ENCODE peak calls at places on chromosomes 2 and 18, in ten cellular contexts. One of them, this sample, is unnamed.

GRCh38 chr2:9613291-9613690 is 17.5 kb downstream of the YWHAQ start:
- DNase-seq in HuH-7: no peak
- DNase-seq in H54: no peak
- DNase-seq in kidney tubule cell: peak
- DNase-seq in NCI-H446: no peak
- DNase-seq in stimulated activated CD4-positive, alpha-beta T cell treated with anti-CD3 and anti-CD28 coated beads, TNF-alpha, amount 100 ng/mL, for 24 hours: no peak
- DNase-seq in pulmonary artery endothelial cell: no peak
- DNase-seq in activated CD4-positive, alpha-beta T cell treated with anti-CD3 and anti-CD28 coated beads, Interleukin-2, amount 10 ng/mL, durations not matched to agents 7 days and 5 days: no peak
- DNase-seq in activated T-helper 1 cell treated with anti-CD3 and anti-CD28 coated beads, Interleukin-12 subunit alpha, Interleukin-12 subunit beta, Interleukin-2, Interleukin-4 antibody, amounts not matched to agents 30 ng/mL and 10 ng/mL and 1 ng/mL, durations not matched to agents 14 hours and 24 hours and 36 hours: no peak
- DNase-seq in hippocampal formation: no peak
- DNase-seq in this sample: no peak

GRCh38 chr2:29615841-29616240 is 305.5 kb downstream of the ALK start:
- DNase-seq in HuH-7: no peak
- DNase-seq in H54: no peak
- DNase-seq in kidney tubule cell: no peak
- DNase-seq in NCI-H446: no peak
- DNase-seq in stimulated activated CD4-positive, alpha-beta T cell treated with anti-CD3 and anti-CD28 coated beads, TNF-alpha, amount 100 ng/mL, for 24 hours: no peak
- DNase-seq in pulmonary artery endothelial cell: no peak
- DNase-seq in activated CD4-positive, alpha-beta T cell treated with anti-CD3 and anti-CD28 coated beads, Interleukin-2, amount 10 ng/mL, durations not matched to agents 7 days and 5 days: no peak
- DNase-seq in activated T-helper 1 cell treated with anti-CD3 and anti-CD28 coated beads, Interleukin-12 subunit alpha, Interleukin-12 subunit beta, Interleukin-2, Interleukin-4 antibody, amounts not matched to agents 30 ng/mL and 10 ng/mL and 1 ng/mL, durations not matched to agents 14 hours and 24 hours and 36 hours: no peak
- DNase-seq in hippocampal formation: no peak
- DNase-seq in this sample: no peak

GRCh38 chr2:170846318-170846717 is 29.6 kb downstream of the GAD1 start:
- DNase-seq in HuH-7: no peak
- DNase-seq in H54: no peak
- DNase-seq in kidney tubule cell: no peak
- DNase-seq in NCI-H446: peak
- DNase-seq in stimulated activated CD4-positive, alpha-beta T cell treated with anti-CD3 and anti-CD28 coated beads, TNF-alpha, amount 100 ng/mL, for 24 hours: no peak
- DNase-seq in pulmonary artery endothelial cell: no peak
- DNase-seq in activated CD4-positive, alpha-beta T cell treated with anti-CD3 and anti-CD28 coated beads, Interleukin-2, amount 10 ng/mL, durations not matched to agents 7 days and 5 days: no peak
- DNase-seq in activated T-helper 1 cell treated with anti-CD3 and anti-CD28 coated beads, Interleukin-12 subunit alpha, Interleukin-12 subunit beta, Interleukin-2, Interleukin-4 antibody, amounts not matched to agents 30 ng/mL and 10 ng/mL and 1 ng/mL, durations not matched to agents 14 hours and 24 hours and 36 hours: no peak
- DNase-seq in hippocampal formation: no peak
- DNase-seq in this sample: no peak

GRCh38 chr2:96143848-96144480 is 1.3 kb downstream of the DUSP2 start:
- DNase-seq in HuH-7: peak
- DNase-seq in H54: no peak
- DNase-seq in kidney tubule cell: no peak
- DNase-seq in NCI-H446: peak
- DNase-seq in stimulated activated CD4-positive, alpha-beta T cell treated with anti-CD3 and anti-CD28 coated beads, TNF-alpha, amount 100 ng/mL, for 24 hours: no peak
- DNase-seq in pulmonary artery endothelial cell: no peak
- DNase-seq in activated CD4-positive, alpha-beta T cell treated with anti-CD3 and anti-CD28 coated beads, Interleukin-2, amount 10 ng/mL, durations not matched to agents 7 days and 5 days: peak
- DNase-seq in activated T-helper 1 cell treated with anti-CD3 and anti-CD28 coated beads, Interleukin-12 subunit alpha, Interleukin-12 subunit beta, Interleukin-2, Interleukin-4 antibody, amounts not matched to agents 30 ng/mL and 10 ng/mL and 1 ng/mL, durations not matched to agents 14 hours and 24 hours and 36 hours: no peak
- DNase-seq in hippocampal formation: no peak
- DNase-seq in this sample: peak

GRCh38 chr2:160747771-160748170 is 254.2 kb upstream of the RBMS1 start:
- DNase-seq in HuH-7: no peak
- DNase-seq in H54: no peak
- DNase-seq in kidney tubule cell: peak
- DNase-seq in NCI-H446: peak
- DNase-seq in stimulated activated CD4-positive, alpha-beta T cell treated with anti-CD3 and anti-CD28 coated beads, TNF-alpha, amount 100 ng/mL, for 24 hours: no peak
- DNase-seq in pulmonary artery endothelial cell: no peak
- DNase-seq in activated CD4-positive, alpha-beta T cell treated with anti-CD3 and anti-CD28 coated beads, Interleukin-2, amount 10 ng/mL, durations not matched to agents 7 days and 5 days: no peak
- DNase-seq in activated T-helper 1 cell treated with anti-CD3 and anti-CD28 coated beads, Interleukin-12 subunit alpha, Interleukin-12 subunit beta, Interleukin-2, Interleukin-4 antibody, amounts not matched to agents 30 ng/mL and 10 ng/mL and 1 ng/mL, durations not matched to agents 14 hours and 24 hours and 36 hours: no peak
- DNase-seq in hippocampal formation: no peak
- DNase-seq in this sample: no peak

GRCh38 chr2:226799211-226799975 is at the start of gene IRS1:
- DNase-seq in HuH-7: peak
- DNase-seq in H54: peak
- DNase-seq in kidney tubule cell: peak
- DNase-seq in NCI-H446: peak
- DNase-seq in stimulated activated CD4-positive, alpha-beta T cell treated with anti-CD3 and anti-CD28 coated beads, TNF-alpha, amount 100 ng/mL, for 24 hours: peak
- DNase-seq in pulmonary artery endothelial cell: no peak
- DNase-seq in activated CD4-positive, alpha-beta T cell treated with anti-CD3 and anti-CD28 coated beads, Interleukin-2, amount 10 ng/mL, durations not matched to agents 7 days and 5 days: peak
- DNase-seq in activated T-helper 1 cell treated with anti-CD3 and anti-CD28 coated beads, Interleukin-12 subunit alpha, Interleukin-12 subunit beta, Interleukin-2, Interleukin-4 antibody, amounts not matched to agents 30 ng/mL and 10 ng/mL and 1 ng/mL, durations not matched to agents 14 hours and 24 hours and 36 hours: peak
- DNase-seq in hippocampal formation: peak
- DNase-seq in this sample: peak

GRCh38 chr2:64623232-64623879 is 30.4 kb downstream of the SERTAD2 start:
- DNase-seq in HuH-7: no peak
- DNase-seq in H54: no peak
- DNase-seq in kidney tubule cell: no peak
- DNase-seq in NCI-H446: no peak
- DNase-seq in stimulated activated CD4-positive, alpha-beta T cell treated with anti-CD3 and anti-CD28 coated beads, TNF-alpha, amount 100 ng/mL, for 24 hours: no peak
- DNase-seq in pulmonary artery endothelial cell: no peak
- DNase-seq in activated CD4-positive, alpha-beta T cell treated with anti-CD3 and anti-CD28 coated beads, Interleukin-2, amount 10 ng/mL, durations not matched to agents 7 days and 5 days: no peak
- DNase-seq in activated T-helper 1 cell treated with anti-CD3 and anti-CD28 coated beads, Interleukin-12 subunit alpha, Interleukin-12 subunit beta, Interleukin-2, Interleukin-4 antibody, amounts not matched to agents 30 ng/mL and 10 ng/mL and 1 ng/mL, durations not matched to agents 14 hours and 24 hours and 36 hours: no peak
- DNase-seq in hippocampal formation: no peak
- DNase-seq in this sample: no peak

GRCh38 chr2:240952496-240953246 is 45.7 kb upstream of the SNED1 start:
- DNase-seq in HuH-7: no peak
- DNase-seq in H54: no peak
- DNase-seq in kidney tubule cell: no peak
- DNase-seq in NCI-H446: no peak
- DNase-seq in stimulated activated CD4-positive, alpha-beta T cell treated with anti-CD3 and anti-CD28 coated beads, TNF-alpha, amount 100 ng/mL, for 24 hours: no peak
- DNase-seq in pulmonary artery endothelial cell: no peak
- DNase-seq in activated CD4-positive, alpha-beta T cell treated with anti-CD3 and anti-CD28 coated beads, Interleukin-2, amount 10 ng/mL, durations not matched to agents 7 days and 5 days: no peak
- DNase-seq in activated T-helper 1 cell treated with anti-CD3 and anti-CD28 coated beads, Interleukin-12 subunit alpha, Interleukin-12 subunit beta, Interleukin-2, Interleukin-4 antibody, amounts not matched to agents 30 ng/mL and 10 ng/mL and 1 ng/mL, durations not matched to agents 14 hours and 24 hours and 36 hours: no peak
- DNase-seq in hippocampal formation: no peak
- DNase-seq in this sample: peak

GRCh38 chr2:160389875-160390274 is 103.7 kb downstream of the RBMS1 start:
- DNase-seq in HuH-7: no peak
- DNase-seq in H54: no peak
- DNase-seq in kidney tubule cell: no peak
- DNase-seq in NCI-H446: no peak
- DNase-seq in stimulated activated CD4-positive, alpha-beta T cell treated with anti-CD3 and anti-CD28 coated beads, TNF-alpha, amount 100 ng/mL, for 24 hours: no peak
- DNase-seq in pulmonary artery endothelial cell: no peak
- DNase-seq in activated CD4-positive, alpha-beta T cell treated with anti-CD3 and anti-CD28 coated beads, Interleukin-2, amount 10 ng/mL, durations not matched to agents 7 days and 5 days: no peak
- DNase-seq in activated T-helper 1 cell treated with anti-CD3 and anti-CD28 coated beads, Interleukin-12 subunit alpha, Interleukin-12 subunit beta, Interleukin-2, Interleukin-4 antibody, amounts not matched to agents 30 ng/mL and 10 ng/mL and 1 ng/mL, durations not matched to agents 14 hours and 24 hours and 36 hours: no peak
- DNase-seq in hippocampal formation: no peak
- DNase-seq in this sample: no peak

GRCh38 chr18:23844991-23845680 is 155.9 kb downstream of the LAMA3 start:
- DNase-seq in HuH-7: peak
- DNase-seq in H54: peak
- DNase-seq in kidney tubule cell: peak
- DNase-seq in NCI-H446: no peak
- DNase-seq in stimulated activated CD4-positive, alpha-beta T cell treated with anti-CD3 and anti-CD28 coated beads, TNF-alpha, amount 100 ng/mL, for 24 hours: no peak
- DNase-seq in pulmonary artery endothelial cell: no peak
- DNase-seq in activated CD4-positive, alpha-beta T cell treated with anti-CD3 and anti-CD28 coated beads, Interleukin-2, amount 10 ng/mL, durations not matched to agents 7 days and 5 days: no peak
- DNase-seq in activated T-helper 1 cell treated with anti-CD3 and anti-CD28 coated beads, Interleukin-12 subunit alpha, Interleukin-12 subunit beta, Interleukin-2, Interleukin-4 antibody, amounts not matched to agents 30 ng/mL and 10 ng/mL and 1 ng/mL, durations not matched to agents 14 hours and 24 hours and 36 hours: no peak
- DNase-seq in hippocampal formation: no peak
- DNase-seq in this sample: peak

GRCh38 chr2:142745691-142746090 is 131.8 kb upstream of the KYNU start:
- DNase-seq in HuH-7: no peak
- DNase-seq in H54: no peak
- DNase-seq in kidney tubule cell: peak
- DNase-seq in NCI-H446: no peak
- DNase-seq in stimulated activated CD4-positive, alpha-beta T cell treated with anti-CD3 and anti-CD28 coated beads, TNF-alpha, amount 100 ng/mL, for 24 hours: no peak
- DNase-seq in pulmonary artery endothelial cell: no peak
- DNase-seq in activated CD4-positive, alpha-beta T cell treated with anti-CD3 and anti-CD28 coated beads, Interleukin-2, amount 10 ng/mL, durations not matched to agents 7 days and 5 days: no peak
- DNase-seq in activated T-helper 1 cell treated with anti-CD3 and anti-CD28 coated beads, Interleukin-12 subunit alpha, Interleukin-12 subunit beta, Interleukin-2, Interleukin-4 antibody, amounts not matched to agents 30 ng/mL and 10 ng/mL and 1 ng/mL, durations not matched to agents 14 hours and 24 hours and 36 hours: no peak
- DNase-seq in hippocampal formation: no peak
- DNase-seq in this sample: no peak

GRCh38 chr2:3535794-3536681 is 16.7 kb upstream of the ADI1 start:
- DNase-seq in HuH-7: no peak
- DNase-seq in H54: peak
- DNase-seq in kidney tubule cell: peak
- DNase-seq in NCI-H446: no peak
- DNase-seq in stimulated activated CD4-positive, alpha-beta T cell treated with anti-CD3 and anti-CD28 coated beads, TNF-alpha, amount 100 ng/mL, for 24 hours: no peak
- DNase-seq in pulmonary artery endothelial cell: peak
- DNase-seq in activated CD4-positive, alpha-beta T cell treated with anti-CD3 and anti-CD28 coated beads, Interleukin-2, amount 10 ng/mL, durations not matched to agents 7 days and 5 days: no peak
- DNase-seq in activated T-helper 1 cell treated with anti-CD3 and anti-CD28 coated beads, Interleukin-12 subunit alpha, Interleukin-12 subunit beta, Interleukin-2, Interleukin-4 antibody, amounts not matched to agents 30 ng/mL and 10 ng/mL and 1 ng/mL, durations not matched to agents 14 hours and 24 hours and 36 hours: no peak
- DNase-seq in hippocampal formation: no peak
- DNase-seq in this sample: peak

GRCh38 chr2:203671876-203672275 is 34.6 kb upstream of the CD28 start:
- DNase-seq in HuH-7: no peak
- DNase-seq in H54: no peak
- DNase-seq in kidney tubule cell: no peak
- DNase-seq in NCI-H446: no peak
- DNase-seq in stimulated activated CD4-positive, alpha-beta T cell treated with anti-CD3 and anti-CD28 coated beads, TNF-alpha, amount 100 ng/mL, for 24 hours: no peak
- DNase-seq in pulmonary artery endothelial cell: no peak
- DNase-seq in activated CD4-positive, alpha-beta T cell treated with anti-CD3 and anti-CD28 coated beads, Interleukin-2, amount 10 ng/mL, durations not matched to agents 7 days and 5 days: no peak
- DNase-seq in activated T-helper 1 cell treated with anti-CD3 and anti-CD28 coated beads, Interleukin-12 subunit alpha, Interleukin-12 subunit beta, Interleukin-2, Interleukin-4 antibody, amounts not matched to agents 30 ng/mL and 10 ng/mL and 1 ng/mL, durations not matched to agents 14 hours and 24 hours and 36 hours: no peak
- DNase-seq in hippocampal formation: no peak
- DNase-seq in this sample: no peak

GRCh38 chr2:33785201-33786106 is 186.4 kb upstream of the FAM98A start:
- DNase-seq in HuH-7: no peak
- DNase-seq in H54: no peak
- DNase-seq in kidney tubule cell: no peak
- DNase-seq in NCI-H446: no peak
- DNase-seq in stimulated activated CD4-positive, alpha-beta T cell treated with anti-CD3 and anti-CD28 coated beads, TNF-alpha, amount 100 ng/mL, for 24 hours: no peak
- DNase-seq in pulmonary artery endothelial cell: no peak
- DNase-seq in activated CD4-positive, alpha-beta T cell treated with anti-CD3 and anti-CD28 coated beads, Interleukin-2, amount 10 ng/mL, durations not matched to agents 7 days and 5 days: no peak
- DNase-seq in activated T-helper 1 cell treated with anti-CD3 and anti-CD28 coated beads, Interleukin-12 subunit alpha, Interleukin-12 subunit beta, Interleukin-2, Interleukin-4 antibody, amounts not matched to agents 30 ng/mL and 10 ng/mL and 1 ng/mL, durations not matched to agents 14 hours and 24 hours and 36 hours: no peak
- DNase-seq in hippocampal formation: no peak
- DNase-seq in this sample: no peak

GRCh38 chr2:160324161-160324768 is 124.2 kb upstream of the ITGB6 start:
- DNase-seq in HuH-7: no peak
- DNase-seq in H54: no peak
- DNase-seq in kidney tubule cell: peak
- DNase-seq in NCI-H446: peak
- DNase-seq in stimulated activated CD4-positive, alpha-beta T cell treated with anti-CD3 and anti-CD28 coated beads, TNF-alpha, amount 100 ng/mL, for 24 hours: no peak
- DNase-seq in pulmonary artery endothelial cell: no peak
- DNase-seq in activated CD4-positive, alpha-beta T cell treated with anti-CD3 and anti-CD28 coated beads, Interleukin-2, amount 10 ng/mL, durations not matched to agents 7 days and 5 days: peak
- DNase-seq in activated T-helper 1 cell treated with anti-CD3 and anti-CD28 coated beads, Interleukin-12 subunit alpha, Interleukin-12 subunit beta, Interleukin-2, Interleukin-4 antibody, amounts not matched to agents 30 ng/mL and 10 ng/mL and 1 ng/mL, durations not matched to agents 14 hours and 24 hours and 36 hours: no peak
- DNase-seq in hippocampal formation: no peak
- DNase-seq in this sample: no peak

GRCh38 chr18:45745817-45746461 is 22.0 kb downstream of the SLC14A1 start:
- DNase-seq in HuH-7: no peak
- DNase-seq in H54: no peak
- DNase-seq in kidney tubule cell: no peak
- DNase-seq in NCI-H446: no peak
- DNase-seq in stimulated activated CD4-positive, alpha-beta T cell treated with anti-CD3 and anti-CD28 coated beads, TNF-alpha, amount 100 ng/mL, for 24 hours: no peak
- DNase-seq in pulmonary artery endothelial cell: peak
- DNase-seq in activated CD4-positive, alpha-beta T cell treated with anti-CD3 and anti-CD28 coated beads, Interleukin-2, amount 10 ng/mL, durations not matched to agents 7 days and 5 days: no peak
- DNase-seq in activated T-helper 1 cell treated with anti-CD3 and anti-CD28 coated beads, Interleukin-12 subunit alpha, Interleukin-12 subunit beta, Interleukin-2, Interleukin-4 antibody, amounts not matched to agents 30 ng/mL and 10 ng/mL and 1 ng/mL, durations not matched to agents 14 hours and 24 hours and 36 hours: no peak
- DNase-seq in hippocampal formation: no peak
- DNase-seq in this sample: no peak

This sample was measured in H7.